ENCODE peak calls at places on chromosome 11, in six cellular contexts. K is IMR-90, U is neuronal stem cell, Z is mesenchymal stem cell, Y is H9, Q is H1. L is an unnamed sample.

GRCh38 chr11:107018274-107018901 is at the start of gene GUCY1A2:
- DNase-seq in Z (peak), U (peak), Y (peak), K (no peak), Q (peak), L (peak)

GRCh38 chr11:111522426-111522825 is 7.8 kb downstream of the HOATZ start:
- DNase-seq in Y (no peak), Z (no peak), K (no peak), Q (no peak), U (no peak), L (no peak)

GRCh38 chr11:100190395-100190794 is 496.7 kb upstream of the ARHGAP42 start:
- DNase-seq in K (no peak), Q (no peak), U (no peak), Y (no peak), Z (no peak), L (no peak)

GRCh38 chr11:128848815-128849455 is 18.2 kb downstream of the KCNJ1 start:
- DNase-seq in Y (peak), U (peak), Q (peak), Z (peak), K (peak), L (peak)

GRCh38 chr11:95556342-95557151 is 233.0 kb downstream of the FAM76B start:
- DNase-seq in K (peak), U (peak), Z (peak), Q (no peak), Y (no peak), L (no peak)

GRCh38 chr11:116731821-116732739 is 40.7 kb downstream of the BUD13 start:
- DNase-seq in Y (peak), U (no peak), Z (no peak), Q (peak), K (no peak), L (no peak)

GRCh38 chr11:85672111-85672875 is 7.4 kb upstream of the CREBZF start:
- DNase-seq in Q (no peak), U (no peak), Y (no peak), Z (no peak), K (no peak), L (no peak)

GRCh38 chr11:10778217-10778970 is 27.3 kb downstream of the CTR9 start:
- DNase-seq in Y (no peak), K (peak), Q (no peak), U (no peak), Z (peak), L (peak)

GRCh38 chr11:59418151-59418550 is 8.1 kb downstream of the OR5A2 start:
- DNase-seq in K (no peak), Y (no peak), Z (no peak), Q (no peak), U (no peak), L (no peak)

GRCh38 chr11:125304876-125305275 is 140.3 kb downstream of the PKNOX2 start:
- DNase-seq in Q (no peak), U (no peak), K (no peak), Y (no peak), Z (no peak), L (no peak)

GRCh38 chr11:12288212-12288933 is 89.0 kb upstream of the PARVA start:
- DNase-seq in Z (peak), K (peak), Q (peak), U (peak), Y (peak), L (peak)

GRCh38 chr11:124070906-124071621 is 29.9 kb upstream of the OR10G7 start:
- DNase-seq in Z (peak), U (peak), Q (peak), Y (peak), K (peak), L (peak)

GRCh38 chr11:44223261-44223660 is 86.7 kb downstream of the ALX4 start:
- DNase-seq in Z (peak), U (no peak), K (peak), Q (no peak), Y (no peak), L (no peak)

GRCh38 chr11:121463689-121464335 is 11.0 kb upstream of the SORL1-AS1 start:
- DNase-seq in K (no peak), Y (no peak), U (no peak), Z (no peak), Q (no peak), L (no peak)

GRCh38 chr11:126834149-126834548 is 166.4 kb downstream of the KIRREL3 start:
- DNase-seq in Y (no peak), Z (peak), U (no peak), K (peak), Q (no peak), L (no peak)

GRCh38 chr11:69111578-69112247 is 44.0 kb upstream of the SMIM38 start:
- DNase-seq in K (no peak), Q (no peak), U (no peak), Y (no peak), Z (no peak), L (no peak)

GRCh38 chr11:108206171-108206570 is 16.3 kb downstream of the NPAT start:
- DNase-seq in Q (no peak), U (no peak), Y (no peak), K (no peak), Z (no peak), L (no peak)

GRCh38 chr11:35304393-35304790 is 115.0 kb downstream of the SLC1A2 start:
- DNase-seq in Z (peak), Y (no peak), Q (no peak), U (no peak), K (peak), L (peak)

GRCh38 chr11:125429174-125429707 is 66.8 kb downstream of the FEZ1 start:
- DNase-seq in Z (peak), Y (peak), Q (peak), K (peak), U (peak), L (peak)

GRCh38 chr11:106156290-106156937 is 79.0 kb downstream of the AASDHPPT start:
- DNase-seq in K (peak), Z (peak), Y (no peak), Q (no peak), U (peak), L (peak)

GRCh38 chr11:95065336-95065735 is 1.4 kb upstream of the SRSF8 start:
- DNase-seq in K (no peak), Q (no peak), U (no peak), Y (no peak), Z (no peak), L (no peak)

GRCh38 chr11:79439430-79439892 is 1.4 kb downstream of the TENM4 start:
- DNase-seq in U (no peak), Q (no peak), Y (no peak), Z (peak), K (peak), L (no peak)
- H3K4ac ChIP-seq in U (no peak), Q (no peak), Y (no peak), Z (no peak), K (peak), L (no peak)

DNA sequence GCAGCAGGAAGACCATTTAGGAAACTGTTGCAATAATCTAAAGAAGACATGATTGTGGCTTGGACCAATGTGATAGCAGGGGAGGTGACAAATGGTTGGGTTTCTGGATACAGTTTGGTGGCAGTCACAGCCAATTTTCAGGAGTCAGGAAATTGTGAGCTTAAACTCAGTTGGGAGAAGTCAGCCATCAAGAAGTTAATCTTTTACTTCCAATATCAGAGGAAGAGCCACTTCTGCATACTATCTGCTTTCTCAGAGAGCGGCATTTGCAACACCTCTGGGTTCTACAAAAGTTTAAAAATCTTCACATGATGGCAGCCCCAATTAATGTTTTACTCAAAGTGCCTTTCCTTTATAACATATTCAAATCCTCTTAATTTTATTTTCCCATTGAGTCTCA is 33.7 kb upstream of the PDE3B start:
- DNase-seq in Q (no peak), U (no peak), K (no peak), Z (no peak), Y (no peak), L (no peak)
- H2AFZ ChIP-seq in Q (no peak), U (no peak), K (no peak), Z (no peak), Y (no peak), L (no peak)

DNA sequence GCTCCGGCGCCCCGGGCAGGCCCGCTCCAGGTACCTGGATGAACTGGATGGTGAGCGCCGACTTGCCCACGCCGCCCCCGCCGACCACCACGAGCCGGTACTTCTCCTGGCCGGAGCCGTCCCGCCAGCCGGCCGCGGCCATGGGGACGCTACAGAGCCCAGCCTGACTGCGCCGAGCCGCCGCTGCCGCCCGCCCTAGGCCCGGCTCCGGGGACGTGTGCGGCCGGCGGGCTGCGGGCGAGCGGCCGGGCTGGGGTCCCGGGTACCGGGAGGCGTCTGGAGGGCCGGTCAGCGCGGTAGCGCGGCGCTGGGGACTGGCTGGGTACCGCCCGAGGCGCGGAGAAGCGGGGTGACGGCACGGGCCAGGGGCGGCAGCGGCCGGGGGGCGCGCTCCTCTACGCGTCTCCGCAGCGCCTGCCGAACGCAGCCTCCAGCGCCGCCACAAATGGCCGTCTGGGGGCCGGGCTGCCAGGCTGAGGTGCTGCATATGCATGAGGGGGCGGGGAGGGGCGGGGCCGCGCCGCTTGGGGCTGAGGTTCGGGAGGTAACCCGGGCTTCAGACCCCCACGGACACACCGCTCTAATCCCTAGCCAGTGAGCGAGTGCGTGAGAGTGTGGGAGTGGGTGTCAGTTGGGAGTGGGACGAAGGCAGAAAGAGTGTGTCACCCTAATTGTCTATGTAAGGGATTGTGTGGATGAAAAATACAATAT is at the start of gene RRAS2:
- DNase-seq in Y (peak), K (peak), U (peak), Z (peak), Q (peak), L (peak)
- H3K4ac ChIP-seq in Y (no peak), K (peak), U (no peak), Z (peak), Q (peak), L (peak)

DNA sequence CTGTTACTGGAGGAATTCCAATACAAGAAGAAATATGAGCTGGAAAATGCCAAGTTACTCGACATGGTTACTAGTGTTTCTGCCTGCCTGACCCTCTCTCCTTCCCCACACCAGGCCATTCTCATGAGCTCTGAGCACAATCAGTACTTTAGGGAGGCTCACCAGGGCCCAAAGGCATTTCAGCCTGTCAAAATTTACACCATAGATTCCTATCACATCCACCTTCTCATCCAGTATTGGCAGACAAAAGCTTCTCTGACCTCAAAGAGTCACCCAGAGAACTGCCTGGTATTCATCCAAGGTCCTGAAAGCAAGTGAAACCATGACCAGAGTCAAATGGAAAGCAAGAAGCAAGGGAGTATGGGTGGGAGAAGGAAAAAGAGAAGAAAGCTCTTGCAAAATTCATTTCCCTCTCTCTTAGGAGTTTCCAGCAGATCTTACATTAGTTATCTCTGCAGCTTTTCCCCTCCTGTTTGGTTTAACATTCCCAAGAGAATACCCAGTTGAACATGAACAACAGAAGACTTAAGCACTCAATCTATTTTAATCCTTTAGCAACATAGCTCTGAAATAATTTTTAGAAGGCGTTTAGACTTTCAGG is 58.7 kb upstream of the NCAM1 start:
- DNase-seq in U (no peak), K (no peak), Y (no peak), Z (no peak), Q (no peak), L (no peak)
- H2AFZ ChIP-seq in U (no peak), K (no peak), Y (no peak), Z (no peak), Q (no peak), L (no peak)

GRCh38 chr11:305834-306211 is 1.8 kb upstream of the IFITM2 start:
- DNase-seq in Z (no peak), Y (no peak), Q (no peak), U (no peak), K (no peak), L (no peak)

GRCh38 chr11:306645-307371 is 808 bp upstream of the IFITM2 start:
- DNase-seq in U (no peak), Z (no peak), Y (no peak), Q (no peak), K (no peak), L (no peak)

GRCh38 chr11:313304-313786 is 495 bp upstream of the IFITM1 start:
- DNase-seq in K (no peak), Q (peak), U (no peak), Z (no peak), Y (no peak), L (no peak)

GRCh38 chr11:312092-312816 is 1.6 kb upstream of the IFITM1 start:
- DNase-seq in Y (no peak), K (no peak), Z (no peak), Q (no peak), U (no peak), L (no peak)

GRCh38 chr11:309558-309855 is 1.9 kb downstream of the IFITM2 start:
- DNase-seq in Q (no peak), K (no peak), Y (no peak), Z (no peak), U (no peak), L (no peak)
- H3K4ac ChIP-seq in Q (no peak), K (peak), Y (no peak), Z (peak), U (no peak), L (no peak)

GRCh38 chr11:1335811-1336761 is 26.7 kb upstream of the TOLLIP start:
- DNase-seq in Y (peak), K (peak), Z (peak), Q (peak), U (peak), L (peak)
- H2AFZ ChIP-seq in Y (no peak), K (peak), Z (peak), Q (peak), U (peak), L (no peak)

GRCh38 chr11:83284501-83285051 is 1.6 kb downstream of the CCDC90B start:
- DNase-seq in U (no peak), Q (no peak), Z (peak), Y (no peak), K (no peak), L (no peak)

GRCh38 chr11:83285131-83285770 is 916 bp downstream of the CCDC90B start:
- DNase-seq in Q (no peak), Y (no peak), Z (no peak), U (no peak), K (no peak), L (no peak)

GRCh38 chr11:83292709-83293435 is 6.7 kb upstream of the CCDC90B start:
- DNase-seq in Z (peak), Q (no peak), K (peak), Y (peak), U (peak), L (peak)

GRCh38 chr11:83285771-83286528 is at the start of gene CCDC90B:
- DNase-seq in K (peak), Z (peak), Q (peak), Y (peak), U (peak), L (peak)

GRCh38 chr11:83287631-83288030 is 1.5 kb upstream of the CCDC90B start:
- DNase-seq in Q (no peak), U (no peak), K (no peak), Y (no peak), Z (no peak), L (no peak)
- H3K4ac ChIP-seq in Q (no peak), U (no peak), K (no peak), Y (no peak), Z (no peak), L (no peak)

GRCh38 chr11:8913961-8914660 is 3.1 kb downstream of the AKIP1 start:
- DNase-seq in Q (peak), Z (peak), Y (peak), U (peak), K (peak), L (no peak)
- H2AFZ ChIP-seq in Q (no peak), Z (no peak), Y (no peak), U (no peak), K (no peak), L (no peak)

GRCh38 chr11:693887-694562 is 997 bp downstream of the DEAF1 start:
- DNase-seq in U (no peak), K (no peak), Y (no peak), Z (no peak), Q (no peak), L (peak)
- H3K4ac ChIP-seq in U (peak), K (no peak), Y (no peak), Z (peak), Q (peak), L (peak)

DNA sequence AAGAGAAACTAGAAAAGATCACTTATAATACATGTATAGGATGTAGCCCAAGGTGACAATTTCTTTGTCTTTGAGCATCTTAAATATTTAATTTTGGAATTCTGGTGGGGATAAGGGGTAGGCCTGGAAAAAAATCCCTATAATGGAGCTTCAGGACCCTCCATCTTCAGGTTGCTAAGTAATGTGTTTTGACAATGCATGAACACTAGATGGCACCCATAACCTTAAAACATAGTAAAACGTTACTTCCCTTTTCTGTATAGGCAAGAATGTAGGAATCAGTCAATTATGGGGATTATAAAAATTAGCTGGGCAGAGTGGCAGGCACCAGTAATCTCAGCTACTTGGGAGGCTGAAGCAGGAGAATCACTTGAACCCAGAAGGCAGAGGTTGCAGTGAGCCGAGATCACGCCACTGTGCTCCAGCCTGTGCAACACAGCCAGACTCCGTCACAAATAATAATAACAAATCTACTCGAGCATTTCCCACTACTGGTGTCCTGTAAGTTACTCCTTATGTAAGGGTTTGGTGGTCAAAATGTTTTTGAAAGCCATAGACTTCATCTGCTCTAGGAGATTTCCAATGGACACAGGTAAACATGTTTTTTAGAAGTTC is 541.9 kb upstream of the CCDC90B start:
- DNase-seq in Y (no peak), Z (peak), K (peak), U (peak), Q (no peak), L (no peak)
- H2AFZ ChIP-seq in Y (no peak), Z (no peak), K (peak), U (peak), Q (no peak), L (no peak)